ENCODE peak calls at places on chromosomes 4 and X, in four cellular contexts. S is WERI-Rb-1, U is tibial artery, B is tibial nerve. L is an unnamed sample. For H3K36me3 and H3K27me3, the result is how much of the 10 kb centered on the place peaks cover.

GRCh38 chr4:119788334-119789266 is 160.0 kb upstream of the PDE5A start:
- DNase-seq in S (no peak), U (no peak), B (no peak), L (no peak)

GRCh38 chr4:8195841-8196460 is 3.1 kb upstream of the SH3TC1 start:
- DNase-seq in S (no peak), U (no peak), B (no peak), L (no peak)

GRCh38 chr4:184395451-184395917 is 78.9 kb downstream of the IRF2 start:
- DNase-seq in S (no peak), U (no peak), B (no peak), L (no peak)

GRCh38 chrX:133660356-133660755 is 245.1 kb upstream of the GPC4 start:
- DNase-seq in S (no peak), U (no peak), B (no peak), L (no peak)

GRCh38 chr4:113540859-113541258 is 220.7 kb downstream of the CAMK2D start:
- DNase-seq in S (no peak), U (no peak), B (no peak), L (no peak)

GRCh38 chr4:87865288-87865687 is 32.5 kb downstream of the MEPE start:
- DNase-seq in S (no peak), U (no peak), B (no peak), L (no peak)

GRCh38 chr4:140223056-140223810 is 69.2 kb upstream of the MAML3 start:
- DNase-seq in S (no peak), U (no peak), B (no peak), L (no peak)

GRCh38 chrX:23434356-23434884 is 99.8 kb downstream of the PTCHD1 start:
- DNase-seq in S (no peak), U (peak), B (peak), L (peak)

GRCh38 chr4:89001647-89002518 is 55.1 kb downstream of the FAM13A start:
- DNase-seq in S (no peak), U (no peak), B (no peak), L (no peak)

GRCh38 chrX:118855681-118856310 is 32.2 kb downstream of the ZCCHC12 start:
- DNase-seq in S (no peak), U (no peak), B (no peak), L (no peak)

GRCh38 chr4:7693711-7694110 is 245.9 kb downstream of the AFAP1 start:
- DNase-seq in S (no peak), U (no peak), B (no peak), L (no peak)

GRCh38 chrX:129875669-129876068 is 30.3 kb upstream of the UTP14A start:
- DNase-seq in S (no peak), U (no peak), B (no peak), L (no peak)

DNA sequence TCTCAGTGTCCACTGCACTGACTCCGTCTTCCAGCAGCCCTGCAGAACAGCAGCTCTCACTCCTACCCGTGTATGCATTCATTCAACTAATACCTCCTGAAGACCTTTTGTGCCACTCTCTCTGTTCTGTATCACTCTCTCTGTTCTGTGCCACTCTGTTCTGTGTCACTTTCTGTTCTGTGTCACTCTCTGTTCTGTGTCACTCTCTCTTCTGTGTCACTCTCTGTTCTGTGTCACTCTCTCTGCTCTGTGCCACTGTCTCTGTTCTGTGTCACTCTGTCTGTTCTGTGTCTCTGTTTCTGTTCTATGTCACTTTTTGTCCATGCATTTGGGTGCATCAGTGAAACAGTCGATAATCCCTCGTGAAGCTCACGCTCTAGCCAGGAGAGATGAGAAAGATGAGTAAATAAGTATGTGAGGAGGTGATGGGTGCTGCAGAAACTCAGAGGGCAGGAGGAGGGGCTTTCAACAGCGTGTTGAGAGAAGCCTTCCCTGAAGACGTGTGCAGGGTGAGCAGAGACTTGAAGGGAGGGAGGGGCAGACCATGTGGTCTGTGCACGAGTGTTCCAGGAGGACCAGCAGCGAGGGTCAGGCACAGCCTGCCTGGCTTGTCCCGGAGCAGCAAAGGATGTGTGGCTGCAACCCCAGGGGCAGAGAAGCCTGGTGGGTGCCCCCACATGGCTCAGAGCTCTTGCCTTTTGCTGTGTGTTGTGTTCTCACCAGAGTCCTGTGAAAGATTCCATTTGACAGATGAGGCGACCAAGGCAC is 8.9 kb downstream of the PIGG start:
- DNase-seq in S (no peak), U (no peak), B (no peak), L (no peak)
- H3K36me3 ChIP-seq in S (half or more), U (half or more), B (under half), L (under half)

GRCh38 chr4:80265571-80266266 is 745 bp upstream of the FGF5 start:
- DNase-seq in S (peak), U (no peak), B (no peak), L (no peak)

GRCh38 chr4:80263541-80264351 is 2.7 kb upstream of the FGF5 start:
- DNase-seq in S (no peak), U (no peak), B (no peak), L (no peak)

GRCh38 chr4:80266267-80266901 is at the start of gene FGF5:
- DNase-seq in S (peak), U (peak), B (no peak), L (no peak)

GRCh38 chr4:80264352-80264647 is 2.2 kb upstream of the FGF5 start:
- DNase-seq in S (no peak), U (no peak), B (no peak), L (no peak)

GRCh38 chr4:80264825-80265224 is 1.6 kb upstream of the FGF5 start:
- DNase-seq in S (no peak), U (no peak), B (no peak), L (no peak)
- H3K27me3 ChIP-seq in S (under half), U (half or more), B (half or more), L (under half)

GRCh38 chr4:107721436-107722090 is 1.5 kb upstream of the PAPSS1 start:
- DNase-seq in S (no peak), U (no peak), B (no peak), L (no peak)

GRCh38 chr4:107719927-107720722 is at the start of gene PAPSS1:
- DNase-seq in S (peak), U (peak), B (peak), L (peak)

GRCh38 chr4:107719211-107719926 is 665 bp downstream of the PAPSS1 start:
- DNase-seq in S (no peak), U (no peak), B (peak), L (no peak)

GRCh38 chr4:107718351-107718965 is 1.6 kb downstream of the PAPSS1 start:
- DNase-seq in S (no peak), U (no peak), B (no peak), L (no peak)
- H3K36me3 ChIP-seq in S (under half), U (under half), B (under half), L (under half)

DNA sequence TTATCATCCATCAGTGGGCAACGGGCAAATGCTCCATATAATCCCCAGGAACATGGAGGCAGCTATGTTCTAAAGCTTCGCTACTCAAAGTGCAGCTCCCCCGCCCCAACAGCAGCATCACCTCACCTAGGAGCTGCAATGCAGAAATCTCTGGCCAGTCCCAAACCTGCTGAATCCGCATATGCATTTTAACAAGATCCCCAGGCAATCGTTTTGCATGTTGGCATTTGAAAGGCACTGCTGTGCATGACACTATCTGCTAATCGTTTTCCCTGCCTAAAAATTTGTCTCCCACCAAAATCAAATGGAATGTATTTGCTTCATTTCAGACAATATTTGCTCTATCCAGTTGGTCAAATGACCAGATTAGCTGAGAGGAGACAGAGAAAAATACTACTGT is 15.2 kb downstream of the ADGRG2 start:
- DNase-seq in S (no peak), U (no peak), B (no peak), L (no peak)
- H3K27me3 ChIP-seq in S (under half), U (under half), B (under half), L (under half)

GRCh38 chr4:82432596-82432995 is 2.2 kb downstream of the ENOPH1 start:
- DNase-seq in S (peak), U (no peak), B (no peak), L (no peak)
- H3K36me3 ChIP-seq in S (half or more), U (under half), B (under half), L (under half)

GRCh38 chr4:6419452-6420028 is 52.9 kb downstream of the PPP2R2C start:
- DNase-seq in S (no peak), U (no peak), B (no peak), L (no peak)

GRCh38 chr4:6421397-6421796 is 51.0 kb downstream of the PPP2R2C start:
- DNase-seq in S (no peak), U (no peak), B (no peak), L (no peak)

GRCh38 chr4:6420036-6420435 is 52.4 kb downstream of the PPP2R2C start:
- DNase-seq in S (no peak), U (no peak), B (no peak), L (no peak)

GRCh38 chr4:6422105-6422504 is 50.3 kb downstream of the PPP2R2C start:
- DNase-seq in S (no peak), U (no peak), B (no peak), L (no peak)

DNA sequence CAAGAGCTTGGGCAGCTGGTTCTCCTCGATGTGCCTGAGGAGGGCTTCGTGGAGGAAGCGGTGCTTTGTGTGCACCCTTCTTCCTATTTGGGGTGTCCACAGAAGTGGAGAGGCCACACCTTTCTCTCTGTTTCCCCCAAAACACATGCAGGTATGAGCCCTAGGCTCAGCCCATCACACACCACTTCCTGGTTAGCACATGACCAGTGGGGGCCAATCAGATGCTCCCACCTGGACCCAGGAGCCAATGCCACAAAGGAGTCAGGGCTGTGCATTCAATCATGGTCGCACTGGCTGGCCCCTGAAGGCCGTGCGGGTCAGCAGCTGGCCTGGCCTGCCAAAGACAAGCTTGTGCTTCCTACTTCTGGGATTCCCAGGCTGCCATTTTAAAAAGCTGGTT is 51.4 kb downstream of the PPP2R2C start:
- DNase-seq in S (no peak), U (no peak), B (no peak), L (no peak)
- H3K27me3 ChIP-seq in S (under half), U (under half), B (under half), L (under half)

L was measured in thoracic aorta.